ENCODE peak calls at places on chromosomes 13 and 19, in four cellular contexts. P is lower lobe of right lung, R is keratinocyte, J is heart right ventricle. V is an unnamed sample. For H3K4me1, the result is how much of the 10 kb centered on the place peaks cover.

GRCh38 chr13:32040689-32041088 is 9.1 kb downstream of the FRY start:
- DNase-seq in P (no peak), J (no peak), R (no peak), V (no peak)

GRCh38 chr13:91111476-91112190 is 235.9 kb upstream of the MIR17HG start:
- DNase-seq in J (no peak), R (no peak), P (no peak), V (no peak)

GRCh38 chr13:26485786-26486185 is 71.7 kb upstream of the WASF3 start:
- DNase-seq in P (no peak), R (no peak), J (no peak), V (no peak)

GRCh38 chr19:44750713-44751112 is 2.2 kb downstream of the BCL3 start:
- DNase-seq in R (no peak), J (no peak), P (no peak), V (no peak)

GRCh38 chr13:100815476-100816046 is 141.0 kb upstream of the TMTC4 start:
- DNase-seq in P (no peak), J (no peak), R (peak), V (no peak)

GRCh38 chr13:32850311-32851052 is 165.7 kb upstream of the KL start:
- DNase-seq in P (no peak), R (no peak), J (no peak), V (no peak)

GRCh38 chr19:16527971-16528521 is 14.2 kb downstream of the CHERP start:
- DNase-seq in J (no peak), P (no peak), R (no peak), V (no peak)

GRCh38 chr13:32164622-32165268 is 133.2 kb downstream of the FRY start:
- DNase-seq in J (no peak), P (no peak), R (no peak), V (no peak)

GRCh38 chr19:36748431-36749275 is 24.0 kb downstream of the ZNF850 start:
- DNase-seq in R (no peak), J (no peak), P (no peak), V (no peak)

GRCh38 chr19:35715981-35716734 is 1.6 kb upstream of the KMT2B start:
- DNase-seq in P (peak), R (no peak), J (peak), V (peak)

GRCh38 chr13:107375701-107376350 is 807.9 kb upstream of the ARGLU1 start:
- DNase-seq in P (no peak), R (no peak), J (no peak), V (no peak)

GRCh38 chr13:90834700-90835099 is 512.8 kb upstream of the MIR17HG start:
- DNase-seq in R (no peak), J (no peak), P (no peak), V (no peak)

GRCh38 chr13:33453911-33454310 is 168.4 kb upstream of the STARD13 start:
- DNase-seq in J (no peak), R (no peak), P (no peak), V (no peak)

GRCh38 chr13:110920038-110920437 is 5.2 kb upstream of the ANKRD10 start:
- DNase-seq in J (peak), R (no peak), P (no peak), V (peak)

GRCh38 chr13:76936736-76937135 is 11.6 kb upstream of the ACOD1 start:
- DNase-seq in P (no peak), R (no peak), J (no peak), V (no peak)

GRCh38 chr19:2428027-2428690 is 773 bp upstream of the TIMM13 start:
- DNase-seq in P (peak), R (no peak), J (no peak), V (no peak)

GRCh38 chr13:110387451-110388140 is 80.5 kb downstream of the COL4A2 start:
- DNase-seq in J (peak), R (no peak), P (no peak), V (peak)

GRCh38 chr13:50089633-50090032 is 74.4 kb downstream of the KCNRG start:
- DNase-seq in P (no peak), J (no peak), R (no peak), V (no peak)

GRCh38 chr13:74187564-74187963 is 53.4 kb upstream of the KLF12 start:
- DNase-seq in R (peak), P (no peak), J (no peak), V (no peak)

GRCh38 chr19:1181606-1182005 is 7.5 kb upstream of the SBNO2 start:
- DNase-seq in R (no peak), P (peak), J (no peak), V (no peak)

GRCh38 chr19:36054733-36055686 is at the start of gene WDR62:
- DNase-seq in P (peak), R (no peak), J (peak), V (peak)

GRCh38 chr13:39641645-39642044 is 13.8 kb upstream of the COG6 start:
- DNase-seq in P (no peak), R (no peak), J (no peak), V (no peak)

GRCh38 chr13:51819544-51819943 is 15.6 kb upstream of the DHRS12 start:
- DNase-seq in J (no peak), R (no peak), P (no peak), V (no peak)

GRCh38 chr19:38055655-38056521 is 148.9 kb downstream of the SIPA1L3 start:
- DNase-seq in P (no peak), R (no peak), J (no peak), V (no peak)

GRCh38 chr19:11482384-11483050 is 1.7 kb upstream of the ELAVL3 start:
- DNase-seq in J (peak), P (peak), R (no peak), V (peak)

GRCh38 chr19:47720669-47721068 is 7.4 kb downstream of the EHD2 start:
- DNase-seq in R (no peak), J (no peak), P (no peak), V (no peak)
- H3K4me1 ChIP-seq in R (under half), J (half or more), P (half or more), V (half or more)

GRCh38 chr19:41321600-41322270 is 11.8 kb downstream of the CCDC97 start:
- DNase-seq in P (no peak), R (no peak), J (no peak), V (peak)
- TF ChIP-seq CTCF in P (peak), R (peak), J (peak), V (peak)

GRCh38 chr13:113860579-113861432 is 3.1 kb downstream of the GAS6 start:
- DNase-seq in R (no peak), P (peak), J (no peak), V (no peak)

GRCh38 chr13:113860051-113860471 is 3.8 kb downstream of the GAS6 start:
- DNase-seq in J (no peak), R (no peak), P (no peak), V (no peak)

GRCh38 chr13:113861433-113862030 is 2.3 kb downstream of the GAS6 start:
- DNase-seq in R (no peak), P (peak), J (no peak), V (no peak)

GRCh38 chr13:113857531-113858195 is 6.2 kb downstream of the GAS6 start:
- DNase-seq in P (peak), J (no peak), R (no peak), V (no peak)

GRCh38 chr13:113859311-113860050 is 4.4 kb downstream of the GAS6 start:
- DNase-seq in R (no peak), P (no peak), J (no peak), V (no peak)
- H3K4me1 ChIP-seq in R (half or more), P (half or more), J (half or more), V (half or more)

GRCh38 chr13:57631607-57632275 is at the start of gene PCDH17:
- DNase-seq in R (no peak), J (peak), P (no peak), V (peak)
- TF ChIP-seq CTCF in R (no peak), J (no peak), P (no peak), V (no peak)

DNA sequence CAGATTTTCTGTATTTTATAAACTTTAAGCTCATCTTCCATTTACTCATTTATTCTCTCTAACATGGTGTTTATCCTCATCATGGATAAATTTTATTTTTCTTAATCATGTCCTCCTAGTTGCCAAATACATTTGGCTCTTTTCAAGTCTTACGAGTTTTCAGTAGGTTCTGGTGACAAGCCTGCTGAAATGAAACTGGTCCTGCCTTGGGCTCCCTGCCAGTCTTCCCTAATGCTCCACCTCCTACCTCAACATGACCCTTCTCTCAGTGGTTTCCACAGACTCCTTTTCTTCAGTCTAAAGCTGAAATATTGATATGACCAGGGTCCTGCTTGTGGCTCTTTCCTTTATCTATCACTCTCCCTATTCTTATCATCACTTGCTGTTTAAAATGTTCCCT is 81.2 kb downstream of the TRPC4 start:
- DNase-seq in P (no peak), R (no peak), J (no peak), V (no peak)
- H3K4me1 ChIP-seq in P (under half), R (under half), J (under half), V (under half)

V was measured in heart left ventricle.